ENCODE peak calls at places on chromosomes 11 and 22, in nine cellular contexts. X is HEK293T; K is stimulated activated CD4-positive, alpha-beta T cell treated with anti-CD3 and anti-CD28 coated beads, TNF-alpha, amount 100 ng/mL, for 48 hours; V is epithelial cell of esophagus; A is activated naive CD8-positive, alpha-beta T cell treated with anti-CD3 and anti-CD28 coated beads, Interleukin-2, amount 50 U/mL, for 24 hours; T is effector CD4-positive, alpha-beta T cell; D is PC-9; C is activated naive CD4-positive, alpha-beta T cell; Z is GM04503. J is an unnamed sample.

GRCh38 chr11:110778351-110778750 is 66.1 kb upstream of the ARHGAP20 start:
- DNase-seq in X (no peak), K (no peak), V (no peak), A (no peak), T (no peak), D (no peak), C (no peak), Z (no peak), J (no peak)

GRCh38 chr11:74322667-74323066 is 11.2 kb upstream of the P4HA3 start:
- DNase-seq in X (no peak), K (no peak), V (no peak), A (no peak), T (no peak), D (no peak), C (no peak), Z (no peak), J (no peak)

GRCh38 chr11:2215561-2216399 is 44.2 kb upstream of the TH start:
- DNase-seq in X (no peak), K (no peak), V (no peak), A (no peak), T (no peak), D (no peak), C (no peak), Z (no peak), J (no peak)

GRCh38 chr11:113881856-113882255 is 6.5 kb upstream of the USP28 start:
- DNase-seq in X (no peak), K (no peak), V (peak), A (no peak), T (no peak), D (peak), C (no peak), Z (no peak), J (no peak)

GRCh38 chr22:40161182-40161581 is 16.5 kb upstream of the TNRC6B start:
- DNase-seq in X (no peak), K (no peak), V (no peak), A (no peak), T (no peak), D (no peak), C (no peak), Z (no peak), J (no peak)

GRCh38 chr11:57248780-57249383 is 11.8 kb upstream of the APLNR start:
- DNase-seq in X (peak), K (peak), V (peak), A (peak), T (no peak), D (peak), C (no peak), Z (no peak), J (peak)

GRCh38 chr11:120120805-120121335 is 17.0 kb downstream of the TRIM29 start:
- DNase-seq in X (no peak), K (no peak), V (no peak), A (no peak), T (no peak), D (no peak), C (no peak), Z (no peak), J (no peak)

GRCh38 chr11:79312591-79313267 is 128.1 kb downstream of the TENM4 start:
- DNase-seq in X (no peak), K (no peak), V (no peak), A (no peak), T (no peak), D (no peak), C (no peak), Z (no peak), J (no peak)

GRCh38 chr11:86116996-86117705 is 48.3 kb upstream of the PICALM start:
- DNase-seq in X (no peak), K (no peak), V (peak), A (no peak), T (no peak), D (no peak), C (no peak), Z (no peak), J (no peak)

GRCh38 chr11:27467181-27467913 is 5.2 kb downstream of the LGR4 start:
- DNase-seq in X (no peak), K (no peak), V (no peak), A (no peak), T (no peak), D (no peak), C (no peak), Z (no peak), J (no peak)

GRCh38 chr11:112297248-112297866 is 36.7 kb upstream of the PLET1 start:
- DNase-seq in X (no peak), K (no peak), V (no peak), A (peak), T (no peak), D (no peak), C (no peak), Z (no peak), J (no peak)

GRCh38 chr22:38957046-38957770 is at the start of gene APOBEC3A:
- DNase-seq in X (no peak), K (no peak), V (peak), A (no peak), T (no peak), D (peak), C (no peak), Z (no peak), J (no peak)